ENCODE peak calls at places on chromosomes 4 and X, in ten cellular contexts. J, Q, Z, E, H, R, D, B, F and P are unnamed samples.

GRCh38 chrX:152895724-152896420 is 2.0 kb upstream of the ZNF185 start:
- DNase-seq in J (no peak), Q (no peak), Z (no peak), E (no peak), H (peak; percentile 71), R (no peak), D (no peak), B (no peak), F (peak; percentile 75), P (no peak)

GRCh38 chr4:100898844-100899243 is 381.0 kb upstream of the EMCN start:
- DNase-seq in J (no peak), Q (no peak), Z (no peak), E (no peak), H (no peak), R (no peak), D (no peak), B (no peak), F (no peak), P (no peak)

GRCh38 chr4:79176351-79176750 is 149.5 kb downstream of the NAA11 start:
- DNase-seq in J (no peak), Q (no peak), Z (no peak), E (no peak), H (no peak), R (no peak), D (no peak), B (no peak), F (no peak), P (no peak)

GRCh38 chr4:3340038-3340702 is 47.3 kb downstream of the RGS12 start:
- DNase-seq in J (no peak), Q (no peak), Z (no peak), E (no peak), H (no peak), R (no peak), D (no peak), B (no peak), F (no peak), P (no peak)

GRCh38 chrX:155262970-155263754 is 1.1 kb downstream of the RAB39B start:
- DNase-seq in J (no peak), Q (no peak), Z (no peak), E (no peak), H (no peak), R (no peak), D (no peak), B (no peak), F (no peak), P (no peak)

GRCh38 chr4:157358851-157359250 is 138.3 kb downstream of the GRIA2 start:
- DNase-seq in J (no peak), Q (no peak), Z (no peak), E (no peak), H (no peak), R (no peak), D (no peak), B (no peak), F (no peak), P (no peak)

GRCh38 chrX:79366888-79367749 is at the start of gene ITM2A:
- DNase-seq in J (no peak), Q (no peak), Z (peak; percentile 60), E (peak; percentile 55), H (peak; percentile 87), R (peak; percentile 58), D (peak; percentile 35), B (peak; percentile 34), F (peak; percentile 34), P (peak; percentile 32)

GRCh38 chr4:154626793-154627484 is 14.5 kb upstream of the FGG start:
- DNase-seq in J (peak; percentile 6), Q (peak; percentile 61), Z (peak; percentile 88), E (peak; percentile 87), H (peak; percentile 86), R (peak; percentile 90), D (peak; percentile 88), B (peak; percentile 9), F (peak; percentile 65), P (peak; percentile 23)

GRCh38 chr4:73891739-73892405 is 22.7 kb downstream of the CXCL1 start:
- DNase-seq in J (peak; percentile 92), Q (peak; percentile 66), Z (no peak), E (no peak), H (no peak), R (no peak), D (no peak), B (no peak), F (no peak), P (no peak)

GRCh38 chr4:172707622-172708021 is 461.0 kb upstream of the GALNT7 start:
- DNase-seq in J (no peak), Q (no peak), Z (no peak), E (no peak), H (no peak), R (no peak), D (peak; percentile 9), B (no peak), F (no peak), P (no peak)

GRCh38 chr4:132417220-132417619 is 731.9 kb upstream of the PCDH10 start:
- DNase-seq in J (no peak), Q (no peak), Z (no peak), E (no peak), H (no peak), R (peak; percentile 28), D (no peak), B (no peak), F (no peak), P (no peak)

GRCh38 chr4:7228734-7229133 is 36.4 kb downstream of the SORCS2 start:
- DNase-seq in J (no peak), Q (no peak), Z (no peak), E (no peak), H (no peak), R (no peak), D (no peak), B (no peak), F (no peak), P (no peak)

DNA sequence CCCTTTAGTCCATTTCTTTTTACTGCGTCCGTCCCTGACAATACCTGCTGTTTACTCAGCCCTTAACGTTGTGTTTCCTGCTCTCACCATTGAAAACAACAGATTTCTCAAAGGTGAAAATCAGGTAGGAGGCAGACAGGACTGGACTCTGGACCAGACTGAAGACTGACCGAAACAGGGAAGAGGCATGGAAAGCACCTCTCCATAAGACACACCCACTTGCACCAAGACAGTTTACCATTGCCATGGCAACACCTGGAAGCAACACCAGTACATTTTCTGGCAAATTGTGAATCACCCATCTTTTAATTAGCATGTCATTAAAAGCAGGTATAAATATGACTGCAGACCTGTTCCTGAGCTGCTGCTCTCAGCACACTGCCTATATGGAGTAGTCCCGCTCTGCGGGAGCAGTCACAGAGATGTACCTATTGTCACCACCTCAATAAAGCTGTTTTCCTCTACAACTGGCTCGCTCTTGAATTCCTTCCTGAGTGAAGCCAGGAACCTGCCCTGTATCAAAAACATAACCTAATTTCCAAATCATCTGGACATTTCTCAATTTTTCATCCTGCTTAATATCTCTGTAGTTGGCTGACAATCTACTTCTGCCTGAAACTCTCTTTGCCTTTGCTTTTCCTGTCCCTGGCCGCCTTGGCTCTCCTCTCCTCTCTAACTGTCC is 117.0 kb downstream of the RNF150 start:
- DNase-seq in J (no peak), Q (no peak), Z (no peak), E (no peak), H (no peak), R (no peak), D (peak; percentile 39), B (no peak), F (no peak), P (no peak)
- H3K4me1 ChIP-seq in J (no peaks in the 10 kb centered on the region), Q (peaks cover under 1% of the 10 kb centered on the region), Z (no peaks in the 10 kb centered on the region), E (no peaks in the 10 kb centered on the region), H (no peaks in the 10 kb centered on the region), R (no peaks in the 10 kb centered on the region), D (peaks cover 12% of the 10 kb centered on the region), B (peaks cover 29% of the 10 kb centered on the region), F (no peaks in the 10 kb centered on the region), P (peaks cover 67% of the 10 kb centered on the region)

GRCh38 chr4:74930166-74930565 is 2.8 kb upstream of the PARM1 start:
- DNase-seq in J (no peak), Q (no peak), Z (no peak), E (no peak), H (no peak), R (no peak), D (no peak), B (no peak), F (no peak), P (no peak)
- H3K4me1 ChIP-seq in J (no peaks in the 10 kb centered on the region), Q (peaks cover 4% of the 10 kb centered on the region), Z (peaks cover 5% of the 10 kb centered on the region), E (peaks cover 10% of the 10 kb centered on the region), H (peaks cover 23% of the 10 kb centered on the region), R (peaks cover 8% of the 10 kb centered on the region), D (peaks cover 3% of the 10 kb centered on the region), B (no peaks in the 10 kb centered on the region), F (peaks cover 4% of the 10 kb centered on the region), P (peaks cover 35% of the 10 kb centered on the region)

GRCh38 chr4:140152760-140153418 is 1.1 kb downstream of the MAML3 start:
- DNase-seq in J (peak; percentile 44), Q (peak; percentile 58), Z (peak; percentile 50), E (peak; percentile 84), H (peak; percentile 91), R (peak; percentile 71), D (peak; percentile 76), B (peak; percentile 56), F (peak; percentile 67), P (peak; percentile 58)

GRCh38 chr4:140152015-140152703 is 1.8 kb downstream of the MAML3 start:
- DNase-seq in J (no peak), Q (no peak), Z (no peak), E (peak; percentile 92), H (peak; percentile 93), R (peak; percentile 76), D (peak; percentile 91), B (peak; percentile 84), F (peak; percentile 79), P (peak; percentile 68)

GRCh38 chr4:140154572-140154891 is 548 bp upstream of the MAML3 start:
- DNase-seq in J (no peak), Q (no peak), Z (no peak), E (no peak), H (no peak), R (no peak), D (no peak), B (no peak), F (no peak), P (no peak)

GRCh38 chr4:140153744-140154571 is at the start of gene MAML3:
- DNase-seq in J (peak; percentile 96), Q (peak; percentile 99), Z (peak; percentile 89), E (peak; percentile 97), H (peak; percentile 96), R (peak; percentile 96), D (peak; percentile 96), B (peak; percentile 96), F (peak; percentile 96), P (peak; percentile 96)

DNA sequence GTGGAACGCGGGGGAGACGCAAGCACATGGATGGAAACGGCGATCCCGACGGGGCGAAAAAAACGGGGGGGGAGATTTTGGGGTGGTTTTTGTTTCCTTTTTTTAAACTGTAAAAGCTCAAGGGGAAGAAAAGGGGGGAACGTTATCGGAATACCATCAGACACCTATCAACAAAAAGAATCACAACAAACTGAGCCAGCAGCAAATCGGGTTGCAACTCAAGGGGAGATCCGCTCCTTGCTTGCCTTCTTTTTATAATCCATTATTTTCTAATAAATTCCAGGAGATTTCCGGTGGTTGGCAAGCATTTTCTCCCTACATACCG is 603 bp downstream of the MAML3 start:
- DNase-seq in J (no peak), Q (no peak), Z (no peak), E (no peak), H (no peak), R (no peak), D (no peak), B (no peak), F (no peak), P (no peak)
- H3K4me1 ChIP-seq in J (peaks cover 2% of the 10 kb centered on the region), Q (no peaks in the 10 kb centered on the region), Z (peaks cover 2% of the 10 kb centered on the region), E (peaks cover 11% of the 10 kb centered on the region), H (peaks cover 50% of the 10 kb centered on the region), R (peaks cover 14% of the 10 kb centered on the region), D (peaks cover 20% of the 10 kb centered on the region), B (no peaks in the 10 kb centered on the region), F (peaks cover 14% of the 10 kb centered on the region), P (peaks cover 46% of the 10 kb centered on the region)

DNA sequence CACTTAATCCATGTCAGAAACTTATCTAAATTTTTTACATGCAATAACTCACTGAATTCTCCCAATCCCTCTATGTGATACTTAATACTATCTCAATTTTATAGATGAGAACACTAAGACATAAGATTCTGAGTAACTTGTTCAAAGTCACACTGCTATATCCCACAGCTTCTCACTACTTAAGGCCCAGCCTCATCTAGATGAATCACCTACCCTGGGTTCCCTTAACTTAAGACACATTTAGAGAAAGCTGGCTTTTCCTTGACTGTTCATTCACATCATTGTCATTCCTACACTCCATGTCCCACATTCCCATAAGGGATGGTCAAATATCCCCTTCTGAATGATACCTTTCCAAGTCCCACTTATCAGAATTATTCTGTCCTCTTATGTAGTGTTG is 21.0 kb downstream of the TNIP3 start:
- DNase-seq in J (peak; percentile 11), Q (peak; percentile 31), Z (no peak), E (no peak), H (no peak), R (no peak), D (no peak), B (no peak), F (no peak), P (no peak)
- H3K4me1 ChIP-seq in J (peaks cover 5% of the 10 kb centered on the region), Q (peaks cover 6% of the 10 kb centered on the region), Z (no peaks in the 10 kb centered on the region), E (no peaks in the 10 kb centered on the region), H (no peaks in the 10 kb centered on the region), R (no peaks in the 10 kb centered on the region), D (no peaks in the 10 kb centered on the region), B (no peaks in the 10 kb centered on the region), F (no peaks in the 10 kb centered on the region), P (no peaks in the 10 kb centered on the region)